ENCODE peak calls at places on chromosomes 2 and 18, in nine cellular contexts. F, R, Z, U, B, C, K, Q and H are unnamed samples.

GRCh38 chr18:36296591-36297418 is 708 bp upstream of the FHOD3 start:
- DNase-seq in R (peak; percentile 78), Q (peak; percentile 67), Z (peak; percentile 40), B (peak; percentile 77), C (peak; percentile 76), U (no peak), K (peak; percentile 73), F (no peak), H (no peak)

GRCh38 chr2:178874529-178875240 is 67.5 kb upstream of the TTN start:
- DNase-seq in K (no peak), C (no peak), U (no peak), F (no peak), Z (no peak), R (peak; percentile 34), B (no peak), Q (no peak), H (no peak)

GRCh38 chr2:39991298-39991697 is 212.2 kb upstream of the THUMPD2 start:
- DNase-seq in R (no peak), B (peak; percentile 59), Z (no peak), C (no peak), F (no peak), K (no peak), Q (no peak), U (no peak), H (no peak)

GRCh38 chr2:240777416-240778212 is 42.4 kb downstream of the KIF1A start:
- DNase-seq in F (no peak), C (no peak), Z (no peak), Q (no peak), R (no peak), U (no peak), B (no peak), K (no peak), H (no peak)

GRCh38 chr2:130181338-130181879 is at the start of gene SMPD4:
- DNase-seq in R (peak; percentile 98), U (peak; percentile 99), Z (peak; percentile 90), Q (peak; percentile 98), F (peak; percentile 96), K (peak; percentile 70), B (peak; percentile 93), C (peak; percentile 98), H (peak; percentile 81)

GRCh38 chr2:53568463-53568862 is 199.1 kb upstream of the CHAC2 start:
- DNase-seq in R (no peak), U (no peak), F (no peak), K (no peak), Z (no peak), B (peak; percentile 5), C (no peak), Q (no peak), H (no peak)

GRCh38 chr2:119435148-119435952 is 3.7 kb downstream of the TMEM37 start:
- DNase-seq in F (no peak), K (no peak), R (no peak), C (no peak), B (no peak), Z (no peak), U (no peak), Q (no peak), H (no peak)

GRCh38 chr2:169891593-169892298 is 64.5 kb downstream of the UBR3 start:
- DNase-seq in B (peak; percentile 80), R (no peak), Z (no peak), F (no peak), C (no peak), Q (no peak), K (no peak), U (no peak), H (no peak)

GRCh38 chr18:79203017-79203605 is 133.9 kb downstream of the ATP9B start:
- DNase-seq in B (peak; percentile 50), Z (peak; percentile 82), C (no peak), U (no peak), F (no peak), R (no peak), Q (no peak), K (no peak), H (no peak)

DNA sequence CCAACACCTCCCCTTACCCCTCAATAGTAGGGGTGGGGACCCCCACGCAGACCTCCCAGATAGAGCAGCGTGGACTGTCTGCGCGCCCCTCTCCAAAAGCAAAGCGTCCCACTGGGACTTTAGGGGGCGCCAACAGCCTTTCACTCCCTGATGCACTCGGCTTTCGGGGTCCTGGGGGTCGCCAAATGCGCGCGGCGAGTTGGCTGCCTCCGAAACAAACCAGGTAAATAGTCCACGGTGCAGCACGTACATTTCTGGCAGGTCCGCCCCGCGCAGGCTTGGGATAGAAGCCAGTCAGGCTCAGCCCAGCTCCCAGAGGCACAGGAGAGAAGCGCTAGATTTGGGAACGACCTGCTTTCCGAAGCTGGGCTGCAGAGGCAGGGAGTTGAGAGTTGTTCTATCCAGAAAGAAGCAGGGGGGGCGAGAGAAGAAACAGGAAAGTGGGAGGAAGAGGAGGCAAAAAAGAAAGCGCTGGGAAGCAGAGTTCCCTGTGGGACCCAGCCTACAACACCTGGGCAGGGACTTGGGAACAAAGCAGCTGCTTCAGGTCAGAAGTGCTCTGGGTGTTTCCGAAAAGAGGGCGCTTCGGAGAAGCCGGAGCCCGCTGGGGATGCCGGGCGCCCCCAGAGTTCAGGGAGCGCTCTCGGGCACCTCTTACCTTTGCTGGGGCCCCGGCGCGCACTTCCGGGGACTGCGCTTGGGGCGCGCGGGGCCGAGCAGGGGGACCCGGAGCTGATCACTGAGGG is 544 bp downstream of the EVA1A start:
- DNase-seq in B (peak; percentile 38), C (no peak), Q (no peak), R (peak; percentile 15), U (no peak), Z (no peak), K (no peak), F (no peak), H (no peak)
- H3K4me3 ChIP-seq in B (peak overlapping the region; percentile 88), C (peak overlapping the region; percentile 61), Q (peak overlapping the region; percentile 64), R (peak overlapping the region; percentile 44), U (peak overlapping the region; percentile 32), Z (peak overlapping the region; percentile 49), K (peak overlapping the region; percentile 84), F (no peak overlapping the region), H (peak overlapping the region; percentile 51)

DNA sequence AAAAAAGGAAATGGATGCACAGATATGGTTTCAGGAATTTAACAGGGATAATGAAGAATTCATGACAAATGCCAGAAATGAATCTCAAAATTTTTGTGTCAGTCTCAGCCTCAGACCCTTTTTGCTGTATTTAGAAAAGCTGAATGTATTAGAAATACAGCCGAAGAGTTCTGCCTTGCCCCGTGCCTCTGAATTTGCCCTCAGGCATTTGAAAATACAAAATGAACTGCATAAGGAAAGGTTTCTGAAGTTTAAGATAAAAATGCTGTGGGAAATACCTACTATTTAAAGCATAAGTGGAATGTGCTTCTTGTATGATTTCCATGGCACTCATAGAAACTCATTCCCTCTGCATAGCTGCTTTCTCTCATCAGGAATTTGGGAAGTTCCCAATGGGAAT is 1580.6 kb downstream of the DPP10 start:
- DNase-seq in B (no peak), C (no peak), F (no peak), Q (no peak), U (no peak), Z (no peak), K (no peak), R (no peak), H (no peak)
- H3K9me3 ChIP-seq in B (peaks cover 2% of the 10 kb centered on the region), C (no peaks in the 10 kb centered on the region), F (no peaks in the 10 kb centered on the region), Q (no peaks in the 10 kb centered on the region), U (peaks cover 4% of the 10 kb centered on the region), Z (peaks cover 5% of the 10 kb centered on the region), K (no peaks in the 10 kb centered on the region), R (no peaks in the 10 kb centered on the region), H (no peaks in the 10 kb centered on the region)

DNA sequence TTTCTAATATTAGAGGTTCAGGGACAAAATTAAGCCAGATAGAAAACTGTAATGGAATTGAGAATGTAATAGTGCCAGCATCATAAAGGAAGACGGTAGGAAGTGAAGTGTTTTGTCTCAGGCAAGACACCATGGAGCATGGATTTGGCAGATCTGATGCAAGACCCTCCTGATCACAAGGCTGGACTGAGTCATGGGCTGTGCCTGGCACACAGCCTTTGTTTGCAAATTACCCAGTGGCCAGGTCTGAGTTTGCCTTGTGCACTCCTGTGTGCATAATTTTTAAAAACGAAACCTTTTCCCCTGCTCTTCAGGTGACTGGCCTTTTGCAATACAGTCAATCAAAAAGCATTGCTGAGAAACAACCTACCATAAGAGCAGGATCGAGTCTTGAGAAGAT is 2.0 kb upstream of the UPP2 start:
- DNase-seq in F (no peak), B (peak; percentile 4), K (no peak), C (no peak), Z (no peak), Q (no peak), R (no peak), U (no peak), H (no peak)
- TF ChIP-seq CTCF in F (no peak), B (no peak), K (no peak), C (no peak), Z (no peak), Q (no peak), R (no peak), U (no peak), H (no peak)

GRCh38 chr2:105849431-105850179 is 104.9 kb downstream of the NCK2 start:
- DNase-seq in Z (no peak), B (no peak), U (no peak), C (no peak), F (peak; percentile 76), R (no peak), Q (no peak), K (no peak), H (no peak)
- H3K4me3 ChIP-seq in Z (no peak overlapping the region), B (no peak overlapping the region), U (no peak overlapping the region), C (no peak overlapping the region), F (no peak overlapping the region), R (no peak overlapping the region), Q (no peak overlapping the region), K (no peak overlapping the region), H (no peak overlapping the region)

GRCh38 chr2:176151199-176152099 is at the start of gene HOXD4:
- DNase-seq in F (no peak), U (no peak), Z (no peak), B (no peak), C (no peak), K (no peak), R (no peak), Q (no peak), H (no peak)
- H3K9me3 ChIP-seq in F (no peaks in the 10 kb centered on the region), U (no peaks in the 10 kb centered on the region), Z (no peaks in the 10 kb centered on the region), B (peaks cover 9% of the 10 kb centered on the region), C (no peaks in the 10 kb centered on the region), K (no peaks in the 10 kb centered on the region), R (no peaks in the 10 kb centered on the region), Q (no peaks in the 10 kb centered on the region), H (no peaks in the 10 kb centered on the region)